ENCODE peak calls at places on chromosomes 12 and 14, in seven cellular contexts. N is uterus, A is testis, X is heart left ventricle, T is A549, Q is adrenal gland, J is sigmoid colon. R is an unnamed sample.
A peak's percentile ranks its signal among the peaks of the same experiment; 100 is the strongest.

GRCh38 chr12:16307843-16308475 is 30.5 kb upstream of the SLC15A5 start:
- DNase-seq in N (no peak), A (no peak), X (no peak), T (no peak), Q (no peak), J (no peak), R (no peak)

GRCh38 chr12:43306066-43306465 is 245.9 kb downstream of the ADAMTS20 start:
- DNase-seq in N (peak; percentile 50), A (no peak), X (no peak), T (peak; percentile 9), Q (no peak), J (peak; percentile 71), R (no peak)

GRCh38 chr12:112380663-112381420 is 1.4 kb downstream of the HECTD4 start:
- DNase-seq in N (no peak), A (no peak), X (no peak), T (no peak), Q (no peak), J (no peak), R (no peak)

GRCh38 chr12:77115471-77115870 is 50.1 kb upstream of the E2F7 start:
- DNase-seq in N (no peak), A (no peak), X (no peak), T (no peak), Q (no peak), J (no peak), R (no peak)

GRCh38 chr14:93108105-93108504 is 7.6 kb downstream of the ITPK1 start:
- DNase-seq in N (no peak), A (no peak), X (no peak), T (no peak), Q (no peak), J (no peak), R (no peak)

GRCh38 chr14:73236752-73237218 is 521 bp upstream of the PAPLN start:
- DNase-seq in N (no peak), A (no peak), X (no peak), T (no peak), Q (no peak), J (no peak), R (no peak)

GRCh38 chr12:96416033-96416790 is 16.0 kb upstream of the CDK17 start:
- DNase-seq in N (no peak), A (no peak), X (no peak), T (peak; percentile 55), Q (no peak), J (no peak), R (no peak)

GRCh38 chr14:24260026-24260779 is 2.8 kb downstream of the TGM1 start:
- DNase-seq in N (no peak), A (no peak), X (no peak), T (no peak), Q (no peak), J (no peak), R (no peak)

GRCh38 chr12:52004042-52004648 is 2.6 kb upstream of the TAMALIN start:
- DNase-seq in N (peak; percentile 75), A (peak; percentile 58), X (peak; percentile 60), T (peak; percentile 69), Q (peak; percentile 72), J (peak; percentile 82), R (peak; percentile 39)

GRCh38 chr14:59004012-59004411 is 184.5 kb upstream of the DAAM1 start:
- DNase-seq in N (no peak), A (no peak), X (no peak), T (no peak), Q (no peak), J (no peak), R (no peak)

GRCh38 chr14:74913986-74914573 is 9.0 kb downstream of the RPS6KL1 start:
- DNase-seq in N (peak; percentile 77), A (peak; percentile 88), X (peak; percentile 78), T (peak; percentile 68), Q (peak; percentile 81), J (peak; percentile 90), R (peak; percentile 77)

GRCh38 chr12:133227281-133227852 is 8.3 kb downstream of the ANHX start:
- DNase-seq in N (no peak), A (no peak), X (no peak), T (no peak), Q (no peak), J (no peak), R (no peak)
- H3K9me3 ChIP-seq in N (no peaks in the 10 kb centered on the region), A (no peaks in the 10 kb centered on the region), X (peaks cover 23% of the 10 kb centered on the region), T (peaks cover 69% of the 10 kb centered on the region), Q (no peaks in the 10 kb centered on the region), J (no peaks in the 10 kb centered on the region), R (no peaks in the 10 kb centered on the region)

GRCh38 chr12:6538420-6539275 is 4.3 kb downstream of the GAPDH start:
- DNase-seq in N (no peak), A (no peak), X (no peak), T (peak; percentile 67), Q (no peak), J (peak; percentile 56), R (no peak)
- TF ChIP-seq POLR2A in N (no peak), A (no peak), X (no peak), T (peak; percentile 29), Q (peak; percentile 5), J (no peak), R (no peak)

GRCh38 chr14:71308671-71309070 is 401.4 kb downstream of the PCNX1 start:
- DNase-seq in N (no peak), A (no peak), X (no peak), T (no peak), Q (no peak), J (no peak), R (no peak)
- H3K9me3 ChIP-seq in N (no peaks in the 10 kb centered on the region), A (no peaks in the 10 kb centered on the region), X (peaks cover 15% of the 10 kb centered on the region), T (peaks cover 31% of the 10 kb centered on the region), Q (no peaks in the 10 kb centered on the region), J (no peaks in the 10 kb centered on the region), R (no peaks in the 10 kb centered on the region)

DNA sequence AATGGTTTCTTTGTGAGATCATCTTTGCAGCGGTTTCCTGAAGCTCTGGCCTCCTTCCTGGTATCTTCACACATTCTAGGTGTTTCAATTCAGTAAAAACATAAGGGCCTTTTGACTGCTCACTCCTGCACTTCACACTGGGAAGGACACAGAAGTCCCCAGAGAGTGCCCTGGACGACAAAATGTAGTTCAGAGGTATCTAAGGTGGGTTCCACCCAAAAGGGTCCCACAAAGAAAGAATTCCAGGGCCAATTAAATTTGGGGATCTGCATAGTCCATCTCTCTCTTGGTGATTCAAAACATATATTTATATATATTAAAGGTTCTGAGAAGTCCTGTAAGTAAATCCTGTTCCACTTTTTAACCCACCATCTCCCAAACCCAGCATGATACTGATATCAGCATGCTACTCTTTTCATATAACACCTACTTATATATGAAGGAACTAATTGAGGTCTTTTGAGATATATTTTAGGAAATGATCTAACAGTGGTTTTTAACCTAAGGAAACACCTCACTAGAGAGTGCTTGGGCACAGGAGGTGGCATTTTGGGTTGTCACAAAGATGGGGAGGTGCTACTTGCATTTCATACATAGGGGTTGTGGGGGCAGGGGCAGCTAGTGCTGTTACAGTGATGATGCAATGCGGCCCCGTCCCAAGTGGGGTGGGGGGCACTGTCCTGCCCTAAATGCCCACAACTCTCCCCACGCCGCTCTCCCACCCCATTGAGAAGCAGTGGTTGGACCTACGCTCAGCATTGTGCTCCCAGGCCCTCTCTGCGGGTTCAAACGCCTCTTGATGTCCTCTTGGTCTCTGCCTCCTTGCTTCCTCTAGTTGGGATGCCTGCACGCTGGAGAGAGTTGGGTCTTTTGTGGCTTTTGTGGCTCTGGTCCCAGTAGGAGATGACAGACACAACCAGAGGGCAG is 109.4 kb downstream of the ARF6 start:
- DNase-seq in N (no peak), A (no peak), X (no peak), T (no peak), Q (no peak), J (no peak), R (no peak)
- TF ChIP-seq POLR2A in N (no peak), A (no peak), X (no peak), T (no peak), Q (no peak), J (no peak), R (peak; percentile 8)

GRCh38 chr14:99592394-99592793 is 11.6 kb downstream of the CCDC85C start:
- DNase-seq in N (no peak), A (no peak), X (no peak), T (no peak), Q (no peak), J (no peak), R (no peak)

GRCh38 chr14:99592933-99593753 is 10.9 kb downstream of the CCDC85C start:
- DNase-seq in N (no peak), A (no peak), X (no peak), T (no peak), Q (no peak), J (peak; percentile 65), R (no peak)

GRCh38 chr14:99589031-99589441 is 15.0 kb downstream of the CCDC85C start:
- DNase-seq in N (no peak), A (no peak), X (no peak), T (no peak), Q (no peak), J (no peak), R (no peak)

GRCh38 chr14:99589651-99590530 is 14.1 kb downstream of the CCDC85C start:
- DNase-seq in N (no peak), A (no peak), X (no peak), T (no peak), Q (no peak), J (peak; percentile 56), R (no peak)

DNA sequence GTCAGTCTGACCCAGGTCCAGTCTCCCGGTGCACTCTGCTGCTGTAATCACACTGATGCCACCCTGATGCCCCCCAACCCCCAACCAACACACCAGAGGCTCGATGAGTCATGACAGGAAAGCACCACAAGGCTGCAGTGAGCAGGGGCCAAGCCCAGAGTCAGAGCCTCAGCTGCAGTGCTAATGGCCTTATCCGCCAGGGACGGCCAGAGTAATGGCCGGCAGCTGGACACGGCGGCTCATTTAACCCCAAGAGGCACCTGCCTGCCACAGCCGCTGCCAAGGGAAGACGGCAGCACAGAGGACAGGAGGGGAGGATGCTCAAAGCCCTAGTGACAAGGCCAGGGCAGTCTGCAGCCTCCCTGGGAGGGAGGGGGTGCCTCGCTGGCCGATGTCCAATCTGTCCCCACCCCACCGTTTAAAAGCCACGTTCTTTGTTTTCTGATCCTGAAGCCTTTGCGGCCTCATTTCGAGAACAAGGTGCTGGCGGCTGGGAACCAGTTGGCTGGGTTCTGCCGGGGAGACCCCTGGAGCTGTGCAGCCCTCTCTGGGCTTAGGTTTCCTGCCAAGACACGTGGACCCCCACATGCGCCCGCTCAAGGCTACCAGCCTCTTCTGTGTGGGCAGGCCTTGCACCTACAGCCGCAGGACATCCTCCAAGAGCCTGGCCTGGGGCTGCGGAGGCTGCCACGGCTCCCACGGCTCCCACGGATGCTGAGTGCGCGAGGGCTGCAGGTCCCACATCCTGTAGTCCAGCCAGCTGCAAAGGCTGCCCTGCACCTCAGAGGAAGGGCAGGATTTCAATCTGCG is 13.1 kb downstream of the CCDC85C start:
- DNase-seq in N (peak; percentile 58), A (no peak), X (no peak), T (no peak), Q (peak; percentile 93), J (peak; percentile 70), R (no peak)
- H3K9me3 ChIP-seq in N (no peaks in the 10 kb centered on the region), A (no peaks in the 10 kb centered on the region), X (no peaks in the 10 kb centered on the region), T (no peaks in the 10 kb centered on the region), Q (no peaks in the 10 kb centered on the region), J (no peaks in the 10 kb centered on the region), R (no peaks in the 10 kb centered on the region)

DNA sequence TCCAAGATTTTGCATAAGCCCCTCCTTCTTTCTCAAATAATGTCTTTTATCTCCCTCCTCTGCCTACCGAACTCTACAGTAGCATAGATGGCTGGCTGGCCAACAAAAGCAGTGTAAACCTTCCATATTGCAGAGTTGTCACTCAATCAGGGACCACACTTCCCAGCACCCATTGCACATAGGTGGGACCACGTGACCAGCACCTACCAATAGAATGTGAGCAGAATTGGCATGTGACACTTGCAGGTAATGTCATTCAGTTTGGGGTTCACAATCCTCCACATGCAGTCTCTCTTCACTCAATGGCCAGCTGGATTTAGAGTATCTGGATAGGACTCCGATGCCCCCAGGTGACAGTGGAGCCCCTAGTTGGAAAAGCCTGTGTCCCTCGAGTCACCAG is 190.3 kb upstream of the CRY1 start:
- DNase-seq in N (no peak), A (no peak), X (no peak), T (no peak), Q (no peak), J (no peak), R (no peak)
- TF ChIP-seq POLR2A in N (no peak), A (no peak), X (no peak), T (no peak), Q (no peak), J (no peak), R (no peak)